ENCODE peak calls at places on chromosomes 7 and 10, in five cellular contexts. F is brain microvascular endothelial cell, H is ovary, J is SJSA1, E is Peyer's patch. I is an unnamed sample.

GRCh38 chr10:118725784-118726507 is 28.8 kb downstream of the CACUL1 start:
- DNase-seq in H (no peak), F (peak), E (no peak), J (no peak), I (no peak)

GRCh38 chr10:4546500-4546899 is 279.5 kb upstream of the AKR1E2 start:
- DNase-seq in E (no peak), F (peak), J (no peak), H (no peak), I (no peak)

GRCh38 chr7:99275496-99275895 is 2.9 kb downstream of the MYH16 start:
- DNase-seq in F (no peak), J (no peak), E (no peak), H (no peak), I (no peak)

GRCh38 chr10:62813981-62814380 is 2.2 kb downstream of the EGR2 start:
- DNase-seq in E (no peak), F (no peak), J (no peak), H (no peak), I (no peak)

GRCh38 chr7:73512018-73512780 is 9.9 kb downstream of the BAZ1B start:
- DNase-seq in E (no peak), H (no peak), F (peak), J (no peak), I (no peak)

GRCh38 chr10:33248638-33249037 is 85.8 kb downstream of the NRP1 start:
- DNase-seq in J (no peak), F (peak), E (no peak), H (no peak), I (no peak)

GRCh38 chr7:66335318-66335717 is 130.2 kb downstream of the TPST1 start:
- DNase-seq in F (no peak), E (no peak), H (no peak), J (no peak), I (no peak)

GRCh38 chr10:25815236-25815635 is 118.8 kb upstream of the MYO3A start:
- DNase-seq in F (no peak), E (no peak), H (no peak), J (no peak), I (no peak)

GRCh38 chr10:129963076-129963830 is 821 bp downstream of the EBF3 start:
- DNase-seq in E (peak), F (no peak), H (no peak), J (no peak), I (no peak)

GRCh38 chr10:69383485-69384089 is 33.1 kb downstream of the TACR2 start:
- DNase-seq in F (peak), J (peak), E (no peak), H (no peak), I (no peak)

GRCh38 chr7:41956712-41957111 is 253.8 kb upstream of the INHBA start:
- DNase-seq in H (no peak), E (no peak), J (no peak), F (no peak), I (no peak)

GRCh38 chr7:112080441-112080840 is 125.8 kb downstream of the DOCK4 start:
- DNase-seq in H (no peak), E (no peak), F (peak), J (no peak), I (peak)

GRCh38 chr7:44110724-44111635 is 6.8 kb downstream of the AEBP1 start:
- DNase-seq in F (no peak), E (no peak), H (no peak), J (no peak), I (no peak)

GRCh38 chr10:107031981-107032699 is 132.4 kb downstream of the SORCS1 start:
- DNase-seq in F (peak), E (no peak), H (no peak), J (no peak), I (no peak)

GRCh38 chr7:88759216-88759955 is at the start of gene ZNF804B:
- DNase-seq in F (no peak), H (no peak), J (no peak), E (no peak), I (no peak)

GRCh38 chr10:52172581-52172980 is 141.5 kb upstream of the DKK1 start:
- DNase-seq in F (peak), E (no peak), H (no peak), J (no peak), I (no peak)

GRCh38 chr7:140726304-140726703 is 29.8 kb downstream of the NDUFB2 start:
- DNase-seq in E (no peak), F (peak), J (no peak), H (no peak), I (no peak)

GRCh38 chr10:60312818-60313588 is 76.7 kb downstream of the ANK3 start:
- DNase-seq in E (no peak), J (no peak), H (no peak), F (peak), I (no peak)

GRCh38 chr7:51590746-51591145 is 274.1 kb upstream of the COBL start:
- DNase-seq in H (no peak), E (no peak), J (no peak), F (no peak), I (no peak)

GRCh38 chr7:29035044-29035740 is 77.1 kb upstream of the TRIL start:
- DNase-seq in E (no peak), J (peak), H (no peak), F (peak), I (peak)

GRCh38 chr7:151837285-151838042 is 39.5 kb downstream of the PRKAG2 start:
- DNase-seq in F (no peak), J (no peak), H (no peak), E (no peak), I (no peak)

GRCh38 chr10:95841711-95842498 is 65.9 kb upstream of the CC2D2B start:
- DNase-seq in H (no peak), J (no peak), F (peak), E (peak), I (no peak)

GRCh38 chr7:48168159-48168558 is 3.1 kb upstream of the ABCA13 start:
- DNase-seq in H (no peak), F (peak), E (no peak), J (no peak), I (no peak)

GRCh38 chr10:59303018-59303417 is 59.3 kb downstream of the FAM13C start:
- DNase-seq in J (no peak), E (no peak), H (no peak), F (no peak), I (no peak)

DNA sequence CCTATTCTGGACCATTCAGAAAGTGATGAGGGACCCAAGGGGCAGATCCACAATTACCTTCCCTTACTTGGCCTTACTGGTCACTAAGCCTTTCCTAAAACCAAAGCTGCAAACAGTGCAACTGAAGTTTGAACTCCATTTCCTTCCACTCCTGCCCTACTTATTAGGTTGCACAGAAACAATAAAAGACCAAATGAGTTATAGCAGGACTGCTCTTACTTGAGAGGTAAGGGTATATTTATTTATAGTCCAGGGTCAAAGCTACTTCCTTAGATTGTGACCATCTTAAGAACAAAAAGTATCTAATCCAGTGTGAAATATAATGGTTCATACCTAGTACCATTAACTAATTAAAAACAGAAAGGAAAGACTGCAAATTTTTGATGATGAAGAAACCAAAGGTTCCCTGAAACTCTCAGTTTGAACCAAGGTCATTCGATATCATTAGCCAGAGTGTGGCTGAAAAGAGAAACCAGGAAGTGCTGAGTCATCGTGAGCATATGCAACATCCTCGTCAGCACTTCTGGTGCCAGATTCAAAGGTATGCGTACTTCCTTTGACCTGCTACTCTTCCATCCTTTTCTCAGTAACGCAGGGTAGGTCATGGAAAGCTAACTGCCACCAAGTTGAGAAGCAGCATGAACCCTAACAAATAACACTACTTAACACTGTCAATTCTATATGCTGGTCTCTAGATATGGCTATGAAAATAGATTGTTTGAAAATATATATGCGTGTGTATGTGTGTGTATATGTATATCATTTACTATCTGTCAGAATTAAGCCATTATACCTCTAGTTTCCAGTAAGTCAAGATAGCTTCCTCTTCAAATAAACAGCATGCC is 26.8 kb downstream of the CDK6 start:
- DNase-seq in J (peak), F (peak), E (peak), H (peak), I (peak)
- H3K27ac ChIP-seq in J (peak), F (peak), E (peak), H (peak), I (peak)

GRCh38 chr7:94514140-94514889 is 4.7 kb downstream of the CASD1 start:
- DNase-seq in H (no peak), J (no peak), E (no peak), F (no peak), I (no peak)
- H3K27ac ChIP-seq in H (no peak), J (no peak), E (no peak), F (no peak), I (peak)

GRCh38 chr7:138835087-138835486 is 37.1 kb upstream of the ATP6V0A4 start:
- DNase-seq in E (no peak), J (no peak), F (no peak), H (no peak), I (no peak)

GRCh38 chr7:138833596-138833995 is 35.6 kb upstream of the ATP6V0A4 start:
- DNase-seq in H (no peak), J (no peak), E (no peak), F (no peak), I (no peak)

GRCh38 chr7:138832966-138833365 is 35.0 kb upstream of the ATP6V0A4 start:
- DNase-seq in J (no peak), F (no peak), H (no peak), E (no peak), I (no peak)

GRCh38 chr7:138837627-138838026 is 39.6 kb upstream of the ATP6V0A4 start:
- DNase-seq in J (no peak), E (no peak), H (no peak), F (no peak), I (no peak)

DNA sequence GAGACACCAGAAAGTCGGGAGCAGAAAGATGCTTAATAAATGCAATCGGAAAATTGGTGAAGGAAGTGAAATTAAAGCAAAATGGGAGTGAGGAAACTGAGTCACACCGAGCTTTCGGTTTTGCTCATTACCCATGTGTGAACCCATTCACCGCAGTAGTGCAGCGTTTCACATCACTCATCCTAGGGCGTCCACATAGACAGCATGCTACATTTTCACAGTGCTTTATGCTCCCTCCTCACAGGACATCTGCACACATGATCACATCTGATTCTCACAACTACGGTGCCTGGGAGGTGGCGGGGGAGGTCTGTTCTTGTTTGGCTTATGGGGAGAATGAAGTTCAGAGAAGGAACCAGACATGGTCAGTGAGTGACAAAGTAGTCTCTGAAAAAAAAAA is 36.6 kb upstream of the ATP6V0A4 start:
- DNase-seq in F (no peak), J (no peak), E (no peak), H (no peak), I (no peak)
- H3K27ac ChIP-seq in F (no peak), J (no peak), E (no peak), H (no peak), I (no peak)

GRCh38 chr7:139339025-139339424 is 2.1 kb upstream of the FMC1 start:
- DNase-seq in F (no peak), E (no peak), H (no peak), J (no peak), I (no peak)
- H3K27ac ChIP-seq in F (no peak), E (no peak), H (no peak), J (no peak), I (peak)

GRCh38 chr10:124629842-124630241 is 114.3 kb downstream of the FAM53B start:
- DNase-seq in H (no peak), J (no peak), E (no peak), F (no peak), I (no peak)
- H3K27ac ChIP-seq in H (no peak), J (no peak), E (peak), F (no peak), I (no peak)

GRCh38 chr10:102620615-102621417 is 23.5 kb upstream of the TRIM8 start:
- DNase-seq in H (no peak), J (no peak), F (no peak), E (no peak), I (no peak)
- H3K27ac ChIP-seq in H (peak), J (peak), F (peak), E (peak), I (no peak)

DNA sequence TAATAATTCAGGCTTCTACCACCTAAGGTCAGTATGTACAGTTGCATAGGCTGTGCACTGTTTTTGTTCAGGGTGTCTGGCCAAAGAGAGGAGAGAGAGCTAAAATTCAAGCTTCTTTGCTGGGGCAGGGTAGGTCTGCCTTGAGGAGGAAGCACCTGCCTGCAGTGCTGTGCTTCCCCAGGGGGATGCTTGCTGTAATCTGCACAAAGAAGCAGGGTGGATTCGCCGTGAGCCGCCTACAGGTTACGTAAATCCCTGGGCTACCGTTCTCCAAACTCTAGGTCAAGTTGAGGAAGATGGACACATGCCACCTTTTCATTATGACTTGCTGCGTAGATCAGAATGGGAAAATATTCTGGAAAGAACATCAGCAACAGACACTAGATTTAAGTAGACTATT is 543.3 kb downstream of the TNS3 start:
- DNase-seq in J (no peak), E (no peak), F (no peak), H (no peak), I (no peak)
- H3K27ac ChIP-seq in J (no peak), E (no peak), F (no peak), H (no peak), I (no peak)

GRCh38 chr7:103542470-103542869 is 96.5 kb upstream of the SLC26A5 start:
- DNase-seq in F (no peak), E (no peak), J (no peak), H (no peak), I (no peak)

GRCh38 chr7:103538964-103539709 is 93.1 kb upstream of the SLC26A5 start:
- DNase-seq in E (no peak), J (no peak), H (no peak), F (no peak), I (no peak)

GRCh38 chr7:103540338-103540737 is 94.3 kb upstream of the SLC26A5 start:
- DNase-seq in H (no peak), E (no peak), J (no peak), F (no peak), I (no peak)

GRCh38 chr7:103539875-103540274 is 93.9 kb upstream of the SLC26A5 start:
- DNase-seq in J (no peak), H (no peak), F (no peak), E (no peak), I (no peak)

GRCh38 chr7:103540986-103541385 is 95.0 kb upstream of the SLC26A5 start:
- DNase-seq in F (no peak), H (no peak), E (no peak), J (no peak), I (no peak)
- H3K27ac ChIP-seq in F (no peak), H (no peak), E (no peak), J (no peak), I (no peak)

DNA sequence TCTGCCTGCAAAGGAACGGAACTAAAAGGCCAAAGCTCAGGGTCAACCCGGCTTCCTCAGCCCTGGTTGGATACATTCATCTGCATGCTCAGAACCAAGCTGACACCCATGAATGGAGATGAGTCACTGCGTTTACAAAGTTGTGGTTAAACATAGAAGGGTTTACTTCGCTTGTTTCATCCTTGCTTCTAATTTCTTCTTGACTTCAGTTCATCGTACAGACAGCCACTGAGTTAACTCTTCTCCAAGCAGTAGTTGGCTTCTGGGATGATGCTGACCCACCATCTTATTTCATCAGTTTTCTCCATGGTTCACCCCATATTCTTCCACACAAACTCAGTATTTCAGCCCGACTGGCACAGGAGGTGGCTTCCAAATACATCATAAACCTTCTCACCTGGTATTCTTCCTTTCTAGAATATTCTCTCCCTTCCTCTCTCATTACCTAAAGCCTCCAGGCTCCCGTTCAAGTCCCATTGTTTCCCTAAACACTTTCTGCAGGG is 166.3 kb upstream of the RNF32 start:
- DNase-seq in F (peak), E (no peak), J (no peak), H (no peak), I (peak)
- H3K27ac ChIP-seq in F (no peak), E (no peak), J (no peak), H (no peak), I (no peak)

DNA sequence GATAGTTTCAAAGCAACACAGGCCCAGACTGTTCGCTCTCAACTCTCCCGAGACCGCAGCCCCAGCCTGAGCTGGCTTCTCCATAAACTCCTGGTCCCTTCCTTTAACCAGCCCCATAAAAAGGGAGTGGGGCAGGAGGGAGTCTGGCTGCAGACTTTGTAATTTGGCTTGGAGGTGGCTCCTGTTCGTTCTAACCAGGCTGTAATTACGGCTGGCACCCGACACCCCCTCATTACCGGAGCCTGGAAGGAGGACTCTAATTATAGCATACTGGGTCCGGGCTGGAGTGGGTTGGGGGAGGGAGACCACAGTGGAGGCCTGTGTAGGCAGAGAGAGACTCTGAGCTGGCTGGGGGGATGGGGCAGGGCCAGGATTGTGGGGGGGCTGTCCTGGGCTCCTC is 49.7 kb downstream of the UNC5B start:
- DNase-seq in E (no peak), H (no peak), J (no peak), F (no peak), I (no peak)
- H3K27ac ChIP-seq in E (no peak), H (no peak), J (no peak), F (no peak), I (no peak)